ENCODE peak calls at places on chromosomes 6 and 20, in six cellular contexts. One of them, this sample, is unnamed.

GRCh38 chr6:63533026-63533425 is 39.3 kb upstream of the LOC128125822 start:
- DNase-seq in prostate gland: no peak
- DNase-seq in naive thymus-derived CD4-positive, alpha-beta T cell: no peak
- DNase-seq in psoas muscle: no peak
- DNase-seq in left ventricle myocardium inferior: no peak
- DNase-seq in ascending aorta: no peak
- DNase-seq in this sample: no peak

GRCh38 chr20:57648878-57649616 is 28.8 kb upstream of the ZBP1 start:
- DNase-seq in prostate gland: no peak
- DNase-seq in naive thymus-derived CD4-positive, alpha-beta T cell: no peak
- DNase-seq in psoas muscle: no peak
- DNase-seq in left ventricle myocardium inferior: no peak
- DNase-seq in ascending aorta: no peak
- DNase-seq in this sample: no peak

GRCh38 chr20:8223096-8223870 is 91.2 kb downstream of the PLCB1 start:
- DNase-seq in prostate gland: no peak
- DNase-seq in naive thymus-derived CD4-positive, alpha-beta T cell: no peak
- DNase-seq in psoas muscle: no peak
- DNase-seq in left ventricle myocardium inferior: no peak
- DNase-seq in ascending aorta: no peak
- DNase-seq in this sample: no peak

GRCh38 chr6:149136913-149137286 is 180.6 kb upstream of the TAB2 start:
- DNase-seq in prostate gland: no peak
- DNase-seq in naive thymus-derived CD4-positive, alpha-beta T cell: no peak
- DNase-seq in psoas muscle: no peak
- DNase-seq in left ventricle myocardium inferior: no peak
- DNase-seq in ascending aorta: no peak
- DNase-seq in this sample: no peak

GRCh38 chr20:33419140-33419974 is 18.0 kb upstream of the CDK5RAP1 start:
- DNase-seq in prostate gland: no peak
- DNase-seq in naive thymus-derived CD4-positive, alpha-beta T cell: no peak
- DNase-seq in psoas muscle: peak; percentile 92
- DNase-seq in left ventricle myocardium inferior: peak; percentile 84
- DNase-seq in ascending aorta: peak; percentile 23
- DNase-seq in this sample: peak; percentile 65

GRCh38 chr6:43978473-43979360 is 148.5 kb downstream of the MRPL14 start:
- DNase-seq in prostate gland: no peak
- DNase-seq in naive thymus-derived CD4-positive, alpha-beta T cell: no peak
- DNase-seq in psoas muscle: no peak
- DNase-seq in left ventricle myocardium inferior: no peak
- DNase-seq in ascending aorta: no peak
- DNase-seq in this sample: no peak

GRCh38 chr20:6709865-6710595 is 57.5 kb upstream of the BMP2 start:
- DNase-seq in prostate gland: no peak
- DNase-seq in naive thymus-derived CD4-positive, alpha-beta T cell: no peak
- DNase-seq in psoas muscle: no peak
- DNase-seq in left ventricle myocardium inferior: no peak
- DNase-seq in ascending aorta: no peak
- DNase-seq in this sample: no peak

GRCh38 chr6:137216875-137217553 is 2.2 kb downstream of the IFNGR1 start:
- DNase-seq in prostate gland: peak; percentile 53
- DNase-seq in naive thymus-derived CD4-positive, alpha-beta T cell: no peak
- DNase-seq in psoas muscle: no peak
- DNase-seq in left ventricle myocardium inferior: no peak
- DNase-seq in ascending aorta: no peak
- DNase-seq in this sample: no peak

GRCh38 chr6:170232186-170233002 is 58.5 kb downstream of the DLL1 start:
- DNase-seq in prostate gland: no peak
- DNase-seq in naive thymus-derived CD4-positive, alpha-beta T cell: no peak
- DNase-seq in psoas muscle: no peak
- DNase-seq in left ventricle myocardium inferior: peak; percentile 6
- DNase-seq in ascending aorta: no peak
- DNase-seq in this sample: no peak

GRCh38 chr6:168193816-168194701 is 115.0 kb upstream of the FRMD1 start:
- DNase-seq in prostate gland: no peak
- DNase-seq in naive thymus-derived CD4-positive, alpha-beta T cell: no peak
- DNase-seq in psoas muscle: no peak
- DNase-seq in left ventricle myocardium inferior: no peak
- DNase-seq in ascending aorta: no peak
- DNase-seq in this sample: no peak

GRCh38 chr20:37529968-37530600 is 2.4 kb upstream of the BLCAP start:
- DNase-seq in prostate gland: no peak
- DNase-seq in naive thymus-derived CD4-positive, alpha-beta T cell: no peak
- DNase-seq in psoas muscle: no peak
- DNase-seq in left ventricle myocardium inferior: no peak
- DNase-seq in ascending aorta: no peak
- DNase-seq in this sample: no peak

GRCh38 chr20:63015665-63016361 is 9.0 kb upstream of the BHLHE23 start:
- DNase-seq in prostate gland: no peak
- DNase-seq in naive thymus-derived CD4-positive, alpha-beta T cell: no peak
- DNase-seq in psoas muscle: peak; percentile 40
- DNase-seq in left ventricle myocardium inferior: peak; percentile 2
- DNase-seq in ascending aorta: no peak
- DNase-seq in this sample: no peak

GRCh38 chr6:34239893-34240292 is 3.2 kb downstream of the HMGA1 start:
- DNase-seq in prostate gland: no peak
- DNase-seq in naive thymus-derived CD4-positive, alpha-beta T cell: no peak
- DNase-seq in psoas muscle: no peak
- DNase-seq in left ventricle myocardium inferior: no peak
- DNase-seq in ascending aorta: no peak
- DNase-seq in this sample: no peak

GRCh38 chr6:27205375-27206278 is 41.9 kb upstream of the PRSS16 start:
- DNase-seq in prostate gland: no peak
- DNase-seq in naive thymus-derived CD4-positive, alpha-beta T cell: no peak
- DNase-seq in psoas muscle: no peak
- DNase-seq in left ventricle myocardium inferior: no peak
- DNase-seq in ascending aorta: no peak
- DNase-seq in this sample: no peak

GRCh38 chr6:24859608-24860007 is 60.9 kb upstream of the ARMH2 start:
- DNase-seq in prostate gland: no peak
- DNase-seq in naive thymus-derived CD4-positive, alpha-beta T cell: no peak
- DNase-seq in psoas muscle: no peak
- DNase-seq in left ventricle myocardium inferior: no peak
- DNase-seq in ascending aorta: no peak
- DNase-seq in this sample: no peak
- H3K36me3 ChIP-seq in prostate gland: no peaks in the 10 kb centered on the region
- H3K36me3 ChIP-seq in naive thymus-derived CD4-positive, alpha-beta T cell: peaks cover 86% of the 10 kb centered on the region
- H3K36me3 ChIP-seq in psoas muscle: peaks cover 65% of the 10 kb centered on the region
- H3K36me3 ChIP-seq in left ventricle myocardium inferior: peaks cover 4% of the 10 kb centered on the region
- H3K36me3 ChIP-seq in ascending aorta: no peaks in the 10 kb centered on the region
- H3K36me3 ChIP-seq in this sample: no peaks in the 10 kb centered on the region

DNA sequence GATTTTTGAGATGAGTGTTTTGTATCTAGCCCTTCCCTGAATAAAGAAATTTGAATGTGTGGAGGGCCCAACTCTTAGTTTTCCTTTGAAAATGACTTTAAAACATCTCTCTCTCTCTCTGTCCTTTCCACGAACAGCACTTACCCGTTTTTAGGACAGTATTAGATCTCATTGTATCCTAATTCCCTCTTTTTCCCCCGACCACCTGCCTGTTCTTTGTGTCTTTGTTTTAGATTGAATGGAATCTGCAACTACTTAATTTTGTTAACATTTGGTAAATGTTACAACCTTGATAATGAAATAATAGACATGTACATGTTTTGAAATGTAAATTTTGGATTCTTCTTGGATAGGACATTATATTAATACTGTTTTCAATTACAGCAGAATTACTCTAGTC is 3.1 kb downstream of the DSP start:
- DNase-seq in prostate gland: no peak
- DNase-seq in naive thymus-derived CD4-positive, alpha-beta T cell: no peak
- DNase-seq in psoas muscle: no peak
- DNase-seq in left ventricle myocardium inferior: no peak
- DNase-seq in ascending aorta: no peak
- DNase-seq in this sample: no peak
- H3K4me3 ChIP-seq in prostate gland: peak overlapping the region; percentile 91
- H3K4me3 ChIP-seq in naive thymus-derived CD4-positive, alpha-beta T cell: no peak overlapping the region
- H3K4me3 ChIP-seq in psoas muscle: no peak overlapping the region
- H3K4me3 ChIP-seq in left ventricle myocardium inferior: peak overlapping the region; percentile 75
- H3K4me3 ChIP-seq in ascending aorta: no peak overlapping the region
- H3K4me3 ChIP-seq in this sample: no peak overlapping the region

GRCh38 chr6:166417285-166417691 is 34.5 kb upstream of the MPC1 start:
- DNase-seq in prostate gland: no peak
- DNase-seq in naive thymus-derived CD4-positive, alpha-beta T cell: peak; percentile 86
- DNase-seq in psoas muscle: peak; percentile 3
- DNase-seq in left ventricle myocardium inferior: no peak
- DNase-seq in ascending aorta: no peak
- DNase-seq in this sample: no peak
- H3K36me3 ChIP-seq in prostate gland: no peaks in the 10 kb centered on the region
- H3K36me3 ChIP-seq in naive thymus-derived CD4-positive, alpha-beta T cell: no peaks in the 10 kb centered on the region
- H3K36me3 ChIP-seq in psoas muscle: peaks cover 70% of the 10 kb centered on the region
- H3K36me3 ChIP-seq in left ventricle myocardium inferior: peaks cover 93% of the 10 kb centered on the region
- H3K36me3 ChIP-seq in ascending aorta: peaks cover 8% of the 10 kb centered on the region
- H3K36me3 ChIP-seq in this sample: no peaks in the 10 kb centered on the region

DNA sequence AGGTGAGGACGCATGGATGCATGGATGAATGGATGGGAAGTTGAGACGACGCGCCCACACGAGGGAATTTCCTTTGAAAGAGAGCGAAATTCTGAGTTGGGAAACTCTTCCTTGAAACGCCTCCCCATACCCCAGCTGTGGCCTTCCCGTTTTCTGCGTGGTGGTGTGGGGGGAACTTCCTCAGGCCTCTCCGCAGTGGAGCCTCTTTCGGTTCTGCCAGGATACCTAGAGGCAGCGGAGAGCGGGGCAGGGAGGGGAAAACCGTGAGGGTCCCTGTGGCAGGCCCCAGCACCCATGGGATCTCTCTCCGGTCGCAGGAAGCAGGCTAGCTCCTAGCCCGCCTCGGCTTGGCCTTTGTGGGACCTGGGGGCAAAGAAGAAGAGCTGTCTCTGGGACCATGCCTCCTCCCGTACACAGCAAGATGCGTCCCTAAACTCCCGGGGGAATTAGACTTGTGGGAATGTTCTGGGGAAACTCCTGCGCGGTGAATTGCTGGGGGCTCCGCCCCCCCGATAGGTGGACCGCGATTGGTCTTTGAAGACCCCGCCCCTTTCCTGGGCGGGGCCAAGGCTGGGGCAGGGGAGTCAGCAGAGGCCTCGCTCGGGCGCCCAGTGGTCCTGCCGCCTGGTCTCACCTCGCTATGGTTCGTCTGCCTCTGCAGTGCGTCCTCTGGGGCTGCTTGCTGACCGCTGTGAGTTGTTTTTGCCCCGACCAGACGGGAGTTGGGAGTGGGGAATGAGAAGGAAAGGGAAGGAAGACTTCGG is at the start of gene CD40:
- DNase-seq in prostate gland: peak; percentile 77
- DNase-seq in naive thymus-derived CD4-positive, alpha-beta T cell: peak; percentile 71
- DNase-seq in psoas muscle: peak; percentile 94
- DNase-seq in left ventricle myocardium inferior: peak; percentile 90
- DNase-seq in ascending aorta: peak; percentile 76
- DNase-seq in this sample: peak; percentile 92
- H3K4me3 ChIP-seq in prostate gland: peak within 1 kb of the TSS; percentile 28
- H3K4me3 ChIP-seq in naive thymus-derived CD4-positive, alpha-beta T cell: peak within 1 kb of the TSS; percentile 72
- H3K4me3 ChIP-seq in psoas muscle: peak within 1 kb of the TSS; percentile 67
- H3K4me3 ChIP-seq in left ventricle myocardium inferior: peak within 1 kb of the TSS; percentile 75
- H3K4me3 ChIP-seq in ascending aorta: peak within 1 kb of the TSS; percentile 52
- H3K4me3 ChIP-seq in this sample: peak within 1 kb of the TSS; percentile 60